ENCODE peak calls at places on chromosomes 3 and 15, in four cellular contexts. B, F, W and Y are unnamed samples.

GRCh38 chr3:112979244-112979832 is 4.4 kb upstream of the CD200R1 start:
- DNase-seq in B (no peak), F (no peak), W (no peak), Y (no peak)

GRCh38 chr3:51434110-51434509 is 43.0 kb downstream of the RBM15B start:
- DNase-seq in B (no peak), F (no peak), W (no peak), Y (no peak)

GRCh38 chr3:148366743-148367410 is 330.8 kb upstream of the AGTR1 start:
- DNase-seq in B (no peak), F (no peak), W (no peak), Y (peak; percentile 21)

GRCh38 chr3:55458398-55458797 is 28.7 kb downstream of the WNT5A start:
- DNase-seq in B (no peak), F (no peak), W (no peak), Y (no peak)

GRCh38 chr15:57510647-57511046 is 81.1 kb upstream of the MYZAP start:
- DNase-seq in B (peak; percentile 61), F (no peak), W (no peak), Y (peak; percentile 74)

GRCh38 chr15:28026764-28027713 is 72.1 kb downstream of the OCA2 start:
- DNase-seq in B (no peak), F (no peak), W (no peak), Y (no peak)

GRCh38 chr15:60672400-60672799 is 193.5 kb upstream of the ICE2 start:
- DNase-seq in B (no peak), F (no peak), W (no peak), Y (no peak)

GRCh38 chr3:117885046-117885445 is 1149.6 kb downstream of the IGSF11 start:
- DNase-seq in B (no peak), F (no peak), W (no peak), Y (no peak)

GRCh38 chr3:191087391-191087790 is 111.7 kb upstream of the OSTN start:
- DNase-seq in B (no peak), F (no peak), W (no peak), Y (no peak)

GRCh38 chr3:113222412-113223086 is 11.2 kb downstream of the BOC start:
- DNase-seq in B (no peak), F (no peak), W (no peak), Y (no peak)

GRCh38 chr3:70861234-70861633 is 548.8 kb upstream of the MDFIC2 start:
- DNase-seq in B (no peak), F (no peak), W (no peak), Y (no peak)

GRCh38 chr3:66410371-66410770 is 90.5 kb downstream of the LRIG1 start:
- DNase-seq in B (no peak), F (no peak), W (no peak), Y (no peak)

GRCh38 chr15:61715082-61715481 is 345.2 kb downstream of the VPS13C start:
- DNase-seq in B (no peak), F (no peak), W (no peak), Y (peak; percentile 31)

GRCh38 chr15:58462973-58463663 is 31.3 kb downstream of the LIPC start:
- DNase-seq in B (no peak), F (no peak), W (no peak), Y (no peak)

GRCh38 chr3:129001817-129002572 is 891 bp downstream of the EFCC1 start:
- DNase-seq in B (peak; percentile 58), F (no peak), W (no peak), Y (no peak)

GRCh38 chr3:127210654-127210943 is 17.7 kb downstream of the PRR23E start:
- DNase-seq in B (no peak), F (no peak), W (no peak), Y (no peak)

GRCh38 chr15:65033659-65034269 is 4.3 kb upstream of the MTFMT start:
- DNase-seq in B (no peak), F (no peak), W (no peak), Y (no peak)

GRCh38 chr15:46918462-46919125 is 798.7 kb upstream of the SEMA6D start:
- DNase-seq in B (no peak), F (no peak), W (no peak), Y (no peak)

GRCh38 chr15:62779041-62779810 is 263.3 kb upstream of the TPM1 start:
- DNase-seq in B (no peak), F (no peak), W (no peak), Y (no peak)

GRCh38 chr15:95620934-95621579 is 709.4 kb upstream of the NR2F2 start:
- DNase-seq in B (no peak), F (no peak), W (no peak), Y (no peak)

GRCh38 chr3:134617608-134618472 is 33.0 kb downstream of the KY start:
- DNase-seq in B (no peak), F (no peak), W (no peak), Y (no peak)

GRCh38 chr3:44712455-44713075 is at the start of gene ZNF502:
- DNase-seq in B (peak; percentile 48), F (peak; percentile 89), W (peak; percentile 87), Y (peak; percentile 70)

GRCh38 chr3:140092883-140093536 is 158.0 kb downstream of the CLSTN2 start:
- DNase-seq in B (peak; percentile 9), F (no peak), W (no peak), Y (no peak)

GRCh38 chr3:53671192-53672021 is 174.8 kb downstream of the CHDH start:
- DNase-seq in B (no peak), F (no peak), W (no peak), Y (no peak)

GRCh38 chr3:46904303-46905190 is 27.0 kb downstream of the PTH1R start:
- DNase-seq in B (no peak), F (peak; percentile 41), W (no peak), Y (no peak)